ENCODE peak calls at places on chromosome 5, in ten cellular contexts. F is right atrium auricular region, U is aorta, D is GM23338, V is bronchial epithelial cell, G is fibroblast of mammary gland, T is H1, X is cardiac fibroblast, Q is adipocyte, O is IMR-90. N is an unnamed sample.

GRCh38 chr5:112417931-112418358 is 1.1 kb downstream of the EPB41L4A start:
- DNase-seq in F (peak), U (peak), D (peak), V (peak), G (peak), T (no peak), X (peak), Q (peak), O (no peak), N (no peak)

GRCh38 chr5:144011348-144011861 is 159.1 kb downstream of the YIPF5 start:
- DNase-seq in F (no peak), U (no peak), D (peak), V (no peak), G (no peak), T (no peak), X (no peak), Q (no peak), O (no peak), N (no peak)

GRCh38 chr5:82347213-82347947 is 69.2 kb upstream of the RPS23 start:
- DNase-seq in F (peak), U (peak), D (peak), V (no peak), G (peak), T (no peak), X (peak), Q (peak), O (peak), N (no peak)

GRCh38 chr5:175652741-175653663 is 4.9 kb upstream of the HRH2 start:
- DNase-seq in F (no peak), U (no peak), D (no peak), V (no peak), G (no peak), T (no peak), X (no peak), Q (peak), O (no peak), N (peak)

GRCh38 chr5:160649304-160649703 is 202.7 kb downstream of the ATP10B start:
- DNase-seq in F (no peak), U (no peak), D (peak), V (peak), G (no peak), T (no peak), X (no peak), Q (no peak), O (no peak), N (no peak)

GRCh38 chr5:96968074-96968473 is 32.2 kb downstream of the LNPEP start:
- DNase-seq in F (no peak), U (no peak), D (no peak), V (peak), G (peak), T (no peak), X (peak), Q (peak), O (peak), N (no peak)

GRCh38 chr5:28517691-28518090 is 1479.3 kb upstream of the CDH9 start:
- DNase-seq in F (no peak), U (no peak), D (no peak), V (peak), G (peak), T (no peak), X (peak), Q (peak), O (no peak), N (no peak)

GRCh38 chr5:111584651-111585050 is 72.3 kb upstream of the STARD4 start:
- DNase-seq in F (no peak), U (no peak), D (no peak), V (peak), G (peak), T (no peak), X (peak), Q (peak), O (peak), N (no peak)

GRCh38 chr5:10421841-10422691 is 19.6 kb upstream of the ROPN1L start:
- DNase-seq in F (no peak), U (no peak), D (no peak), V (no peak), G (no peak), T (no peak), X (peak), Q (no peak), O (no peak), N (no peak)

GRCh38 chr5:137733011-137733410 is 2.9 kb downstream of the KLHL3 start:
- DNase-seq in F (no peak), U (no peak), D (no peak), V (peak), G (peak), T (no peak), X (no peak), Q (no peak), O (peak), N (no peak)

GRCh38 chr5:113052041-113052795 is 75.6 kb downstream of the DCP2 start:
- DNase-seq in F (no peak), U (no peak), D (no peak), V (no peak), G (peak), T (no peak), X (no peak), Q (no peak), O (no peak), N (no peak)

GRCh38 chr5:69206528-69207190 is 17.3 kb downstream of the CENPH start:
- DNase-seq in F (no peak), U (no peak), D (no peak), V (peak), G (no peak), T (no peak), X (no peak), Q (no peak), O (peak), N (no peak)

GRCh38 chr5:57338068-57338848 is 144.4 kb downstream of the ACTBL2 start:
- DNase-seq in F (no peak), U (no peak), D (peak), V (peak), G (peak), T (no peak), X (peak), Q (no peak), O (no peak), N (no peak)

GRCh38 chr5:106288977-106289376 is 1381.8 kb downstream of the EFNA5 start:
- DNase-seq in F (no peak), U (no peak), D (no peak), V (peak), G (peak), T (no peak), X (no peak), Q (peak), O (peak), N (no peak)

GRCh38 chr5:113900831-113901230 is 387.3 kb downstream of the YTHDC2 start:
- DNase-seq in F (no peak), U (no peak), D (no peak), V (no peak), G (no peak), T (no peak), X (no peak), Q (no peak), O (no peak), N (no peak)

GRCh38 chr5:59275537-59276276 is 617.8 kb downstream of the PDE4D start:
- DNase-seq in F (peak), U (no peak), D (peak), V (peak), G (peak), T (peak), X (peak), Q (peak), O (peak), N (no peak)

GRCh38 chr5:154191467-154192261 is 1.1 kb downstream of the GALNT10 start:
- DNase-seq in F (no peak), U (no peak), D (no peak), V (no peak), G (peak), T (no peak), X (peak), Q (peak), O (peak), N (no peak)

GRCh38 chr5:145341842-145342241 is 493.3 kb downstream of the PRELID2 start:
- DNase-seq in F (no peak), U (no peak), D (no peak), V (peak), G (peak), T (no peak), X (no peak), Q (no peak), O (peak), N (no peak)

GRCh38 chr5:117889592-117889991 is 1098.8 kb downstream of the DTWD2 start:
- DNase-seq in F (no peak), U (no peak), D (no peak), V (no peak), G (peak), T (no peak), X (peak), Q (peak), O (peak), N (no peak)

GRCh38 chr5:117893211-117893610 is 1095.1 kb downstream of the DTWD2 start:
- DNase-seq in F (no peak), U (no peak), D (no peak), V (no peak), G (no peak), T (no peak), X (peak), Q (peak), O (no peak), N (no peak)

GRCh38 chr5:117892360-117892759 is 1096.0 kb downstream of the DTWD2 start:
- DNase-seq in F (no peak), U (no peak), D (no peak), V (no peak), G (no peak), T (no peak), X (no peak), Q (no peak), O (no peak), N (no peak)

GRCh38 chr5:117888688-117889087 is 1099.7 kb downstream of the DTWD2 start:
- DNase-seq in F (no peak), U (no peak), D (no peak), V (no peak), G (no peak), T (no peak), X (peak), Q (no peak), O (peak), N (no peak)
- H3K4me3 ChIP-seq in F (no peak), U (no peak), D (no peak), V (no peak), G (no peak), T (no peak), X (peak), Q (peak), O (peak), N (no peak)

GRCh38 chr5:88394531-88395185 is 126.0 kb upstream of the TMEM161B start:
- DNase-seq in F (no peak), U (no peak), D (peak), V (no peak), G (no peak), T (no peak), X (no peak), Q (no peak), O (no peak), N (no peak)
- H3K4me3 ChIP-seq in F (no peak), U (no peak), D (peak), V (no peak), G (no peak), T (no peak), X (no peak), Q (peak), O (no peak), N (no peak)

GRCh38 chr5:1007681-1008450 is 736 bp upstream of the NKD2 start:
- DNase-seq in F (peak), U (peak), D (no peak), V (no peak), G (no peak), T (no peak), X (no peak), Q (no peak), O (no peak), N (no peak)
- H3K4me3 ChIP-seq in F (no peak), U (no peak), D (peak), V (no peak), G (no peak), T (no peak), X (no peak), Q (no peak), O (no peak), N (no peak)

DNA sequence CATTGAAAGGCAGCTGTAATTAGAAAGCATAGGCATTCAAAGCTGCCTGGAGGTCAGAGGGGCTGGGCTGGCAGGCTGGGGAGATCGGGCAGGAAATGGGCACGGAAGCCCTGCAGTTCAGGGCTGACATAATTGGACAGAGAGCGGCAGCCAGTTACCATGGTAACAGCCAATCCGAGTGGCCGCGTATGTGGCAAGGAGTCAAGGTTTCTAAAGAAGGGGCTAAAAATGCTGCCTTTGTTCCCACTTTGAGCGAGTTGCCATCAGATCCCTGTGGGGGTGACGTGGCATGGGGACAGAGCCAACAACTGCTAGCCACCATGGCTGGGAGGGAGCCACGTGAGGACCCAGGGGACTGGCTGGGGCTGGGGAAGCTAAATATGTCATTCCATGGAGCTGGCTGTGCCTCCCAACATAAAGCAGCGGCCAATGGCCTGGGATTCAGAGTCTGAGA is 44.7 kb upstream of the NDFIP1 start:
- DNase-seq in F (peak), U (peak), D (peak), V (no peak), G (peak), T (no peak), X (peak), Q (peak), O (peak), N (peak)
- H3K4me3 ChIP-seq in F (no peak), U (no peak), D (peak), V (no peak), G (no peak), T (peak), X (peak), Q (peak), O (peak), N (peak)

GRCh38 chr5:34474573-34475021 is 181.5 kb upstream of the RAI14 start:
- DNase-seq in F (no peak), U (no peak), D (peak), V (peak), G (peak), T (no peak), X (peak), Q (peak), O (peak), N (peak)
- H3K4me3 ChIP-seq in F (no peak), U (no peak), D (peak), V (no peak), G (no peak), T (no peak), X (no peak), Q (no peak), O (no peak), N (no peak)

GRCh38 chr5:167573274-167574127 is 717.9 kb upstream of the WWC1 start:
- DNase-seq in F (no peak), U (no peak), D (peak), V (peak), G (peak), T (peak), X (peak), Q (peak), O (peak), N (no peak)
- H3K4me3 ChIP-seq in F (peak), U (peak), D (peak), V (peak), G (peak), T (peak), X (peak), Q (peak), O (peak), N (peak)

GRCh38 chr5:77641963-77642589 is 3.6 kb upstream of the OTP start:
- DNase-seq in F (no peak), U (no peak), D (peak), V (no peak), G (no peak), T (no peak), X (no peak), Q (no peak), O (no peak), N (no peak)

GRCh38 chr5:77639624-77640023 is 1.1 kb upstream of the OTP start:
- DNase-seq in F (no peak), U (no peak), D (no peak), V (no peak), G (no peak), T (no peak), X (no peak), Q (no peak), O (no peak), N (no peak)

GRCh38 chr5:77641397-77641943 is 3.0 kb upstream of the OTP start:
- DNase-seq in F (no peak), U (no peak), D (peak), V (no peak), G (no peak), T (no peak), X (no peak), Q (no peak), O (no peak), N (no peak)

GRCh38 chr5:77638763-77639451 is 394 bp upstream of the OTP start:
- DNase-seq in F (no peak), U (no peak), D (peak), V (no peak), G (no peak), T (no peak), X (no peak), Q (peak), O (no peak), N (no peak)

DNA sequence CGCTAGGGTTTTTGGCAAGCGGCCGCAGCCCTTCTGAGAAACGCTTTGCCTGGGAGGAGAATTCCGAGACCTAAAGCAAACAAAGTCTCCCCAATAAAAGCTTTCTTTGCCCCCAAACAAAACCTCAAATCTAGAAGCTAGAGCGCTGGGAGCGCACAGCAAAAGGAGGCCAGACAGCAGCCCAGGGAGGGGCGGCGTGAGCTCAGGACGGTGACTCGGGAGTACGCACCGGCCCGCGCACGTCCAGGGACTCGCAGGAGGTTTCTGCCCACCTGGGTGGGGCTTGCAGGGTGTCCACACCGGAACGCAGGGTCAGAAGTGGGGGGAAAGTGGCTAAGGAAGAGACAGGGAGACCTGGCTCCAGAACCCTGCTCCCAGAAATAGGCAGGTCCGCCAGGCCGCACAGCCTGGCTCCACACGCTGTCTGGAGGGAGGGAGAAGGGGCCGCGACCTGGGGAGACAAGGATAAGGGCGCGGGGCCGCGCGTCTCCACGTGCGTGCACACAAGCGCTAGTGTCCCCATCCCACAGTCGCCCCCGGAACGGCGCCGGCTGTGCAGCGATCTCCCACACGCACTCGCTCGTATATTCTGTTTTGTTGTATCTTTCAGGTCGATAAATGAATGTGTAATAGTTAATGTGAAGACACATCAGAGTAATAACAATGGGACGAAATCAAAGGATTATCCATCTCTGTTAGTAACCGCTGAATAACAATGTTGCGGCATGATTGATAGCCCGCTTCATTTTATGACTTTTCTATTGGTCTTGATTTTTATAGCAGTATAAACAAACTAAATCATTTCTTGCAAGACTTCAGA is 2.3 kb upstream of the OTP start:
- DNase-seq in F (no peak), U (no peak), D (peak), V (no peak), G (no peak), T (no peak), X (no peak), Q (no peak), O (no peak), N (no peak)
- H3K4me3 ChIP-seq in F (no peak), U (no peak), D (peak), V (no peak), G (no peak), T (peak), X (no peak), Q (no peak), O (no peak), N (no peak)

GRCh38 chr5:150623152-150623877 is 17.1 kb upstream of the SYNPO start:
- DNase-seq in F (no peak), U (no peak), D (no peak), V (no peak), G (no peak), T (no peak), X (no peak), Q (no peak), O (peak), N (no peak)
- H3K4me3 ChIP-seq in F (no peak), U (no peak), D (no peak), V (no peak), G (no peak), T (no peak), X (no peak), Q (no peak), O (no peak), N (no peak)

GRCh38 chr5:168214886-168215285 is 76.6 kb upstream of the WWC1 start:
- DNase-seq in F (no peak), U (no peak), D (no peak), V (no peak), G (no peak), T (no peak), X (no peak), Q (no peak), O (no peak), N (no peak)
- H3K4me3 ChIP-seq in F (no peak), U (no peak), D (no peak), V (no peak), G (no peak), T (no peak), X (no peak), Q (no peak), O (no peak), N (no peak)

GRCh38 chr5:93604119-93604963 is 21.3 kb downstream of the NR2F1 start:
- DNase-seq in F (no peak), U (peak), D (peak), V (no peak), G (peak), T (no peak), X (peak), Q (peak), O (peak), N (no peak)
- H3K4me3 ChIP-seq in F (peak), U (no peak), D (peak), V (no peak), G (peak), T (no peak), X (no peak), Q (peak), O (peak), N (no peak)